ENCODE peak calls at places on chromosomes 4 and X, in seven cellular contexts. One of them, this sample, is unnamed.

GRCh38 chr4:85825937-85826678 is 351.2 kb downstream of the ARHGAP24 start:
- DNase-seq in EL: peak
- DNase-seq in HEK293T: peak
- DNase-seq in C1 segment of cervical spinal cord: no peak
- DNase-seq in HTR-8/SVneo: peak
- DNase-seq in EH: peak
- DNase-seq in stomach: peak
- DNase-seq in this sample: peak

GRCh38 chr4:140755811-140756291 is 334 bp downstream of the TBC1D9 start:
- DNase-seq in HEK293T: peak
- DNase-seq in EH: peak
- DNase-seq in C1 segment of cervical spinal cord: no peak
- DNase-seq in HTR-8/SVneo: peak
- DNase-seq in stomach: peak
- DNase-seq in EL: peak
- DNase-seq in this sample: peak

GRCh38 chr4:15653864-15654391 is 1.2 kb downstream of the FBXL5 start:
- DNase-seq in HEK293T: no peak
- DNase-seq in stomach: no peak
- DNase-seq in C1 segment of cervical spinal cord: no peak
- DNase-seq in EL: peak
- DNase-seq in HTR-8/SVneo: peak
- DNase-seq in EH: peak
- DNase-seq in this sample: peak

GRCh38 chrX:106783716-106784115 is 18.8 kb upstream of the TBC1D8B start:
- DNase-seq in HTR-8/SVneo: no peak
- DNase-seq in HEK293T: no peak
- DNase-seq in EH: no peak
- DNase-seq in stomach: no peak
- DNase-seq in C1 segment of cervical spinal cord: no peak
- DNase-seq in EL: no peak
- DNase-seq in this sample: no peak

GRCh38 chrX:140572724-140573123 is 67.9 kb upstream of the SOX3 start:
- DNase-seq in EH: peak
- DNase-seq in stomach: peak
- DNase-seq in C1 segment of cervical spinal cord: no peak
- DNase-seq in HEK293T: peak
- DNase-seq in HTR-8/SVneo: peak
- DNase-seq in EL: peak
- DNase-seq in this sample: peak

GRCh38 chrX:5644786-5645185 is 583.9 kb downstream of the NLGN4X start:
- DNase-seq in HTR-8/SVneo: no peak
- DNase-seq in EL: no peak
- DNase-seq in stomach: no peak
- DNase-seq in EH: no peak
- DNase-seq in HEK293T: no peak
- DNase-seq in C1 segment of cervical spinal cord: no peak
- DNase-seq in this sample: no peak

GRCh38 chr4:168844261-168845039 is 165.6 kb downstream of the CBR4 start:
- DNase-seq in EH: peak
- DNase-seq in EL: peak
- DNase-seq in stomach: no peak
- DNase-seq in HEK293T: no peak
- DNase-seq in C1 segment of cervical spinal cord: no peak
- DNase-seq in HTR-8/SVneo: no peak
- DNase-seq in this sample: no peak

GRCh38 chr4:125315571-125316390 is 1.0 kb downstream of the FAT4 start:
- DNase-seq in HTR-8/SVneo: peak
- DNase-seq in EL: peak
- DNase-seq in stomach: peak
- DNase-seq in HEK293T: peak
- DNase-seq in C1 segment of cervical spinal cord: no peak
- DNase-seq in EH: peak
- DNase-seq in this sample: peak

GRCh38 chr4:187767687-187768086 is 227.9 kb upstream of the ZFP42 start:
- DNase-seq in stomach: no peak
- DNase-seq in C1 segment of cervical spinal cord: no peak
- DNase-seq in HTR-8/SVneo: no peak
- DNase-seq in EL: no peak
- DNase-seq in HEK293T: no peak
- DNase-seq in EH: no peak
- DNase-seq in this sample: no peak

GRCh38 chrX:37755073-37755472 is 24.8 kb upstream of the CYBB start:
- DNase-seq in EH: no peak
- DNase-seq in EL: no peak
- DNase-seq in stomach: no peak
- DNase-seq in HTR-8/SVneo: no peak
- DNase-seq in C1 segment of cervical spinal cord: no peak
- DNase-seq in HEK293T: no peak
- DNase-seq in this sample: no peak

GRCh38 chr4:171993247-171993646 is 180.0 kb downstream of the GALNTL6 start:
- DNase-seq in stomach: no peak
- DNase-seq in EH: no peak
- DNase-seq in HEK293T: no peak
- DNase-seq in C1 segment of cervical spinal cord: no peak
- DNase-seq in EL: no peak
- DNase-seq in HTR-8/SVneo: no peak
- DNase-seq in this sample: no peak

GRCh38 chr4:30744957-30745640 is 24.9 kb downstream of the PCDH7 start:
- DNase-seq in EL: peak
- DNase-seq in EH: peak
- DNase-seq in HEK293T: no peak
- DNase-seq in HTR-8/SVneo: no peak
- DNase-seq in C1 segment of cervical spinal cord: no peak
- DNase-seq in stomach: no peak
- DNase-seq in this sample: peak

GRCh38 chrX:11351375-11352295 is 58.4 kb downstream of the AMELX start:
- DNase-seq in HEK293T: no peak
- DNase-seq in stomach: peak
- DNase-seq in EH: peak
- DNase-seq in EL: peak
- DNase-seq in HTR-8/SVneo: no peak
- DNase-seq in C1 segment of cervical spinal cord: no peak
- DNase-seq in this sample: peak

GRCh38 chr4:153074501-153075255 is 129.6 kb upstream of the TRIM2 start:
- DNase-seq in HTR-8/SVneo: no peak
- DNase-seq in HEK293T: no peak
- DNase-seq in stomach: no peak
- DNase-seq in EL: no peak
- DNase-seq in C1 segment of cervical spinal cord: no peak
- DNase-seq in EH: no peak
- DNase-seq in this sample: no peak

GRCh38 chr4:38670061-38670894 is 6.3 kb downstream of the KLF3 start:
- DNase-seq in EH: no peak
- DNase-seq in HTR-8/SVneo: no peak
- DNase-seq in HEK293T: no peak
- DNase-seq in C1 segment of cervical spinal cord: no peak
- DNase-seq in stomach: no peak
- DNase-seq in EL: no peak
- DNase-seq in this sample: no peak

GRCh38 chr4:105306158-105306781 is 159.6 kb downstream of the TET2 start:
- DNase-seq in C1 segment of cervical spinal cord: no peak
- DNase-seq in EH: no peak
- DNase-seq in HEK293T: no peak
- DNase-seq in HTR-8/SVneo: no peak
- DNase-seq in EL: peak
- DNase-seq in stomach: no peak
- DNase-seq in this sample: peak

GRCh38 chrX:15207384-15207783 is 62.5 kb downstream of the ASB9 start:
- DNase-seq in HTR-8/SVneo: no peak
- DNase-seq in stomach: no peak
- DNase-seq in EL: no peak
- DNase-seq in EH: no peak
- DNase-seq in C1 segment of cervical spinal cord: no peak
- DNase-seq in HEK293T: no peak
- DNase-seq in this sample: no peak

GRCh38 chrX:10529344-10529743 is 91.0 kb downstream of the MID1 start:
- DNase-seq in HTR-8/SVneo: peak
- DNase-seq in stomach: no peak
- DNase-seq in HEK293T: no peak
- DNase-seq in EH: peak
- DNase-seq in C1 segment of cervical spinal cord: no peak
- DNase-seq in EL: peak
- DNase-seq in this sample: peak

GRCh38 chr4:153207561-153207960 is 3.3 kb downstream of the TRIM2 start:
- DNase-seq in HEK293T: peak
- DNase-seq in EL: peak
- DNase-seq in EH: peak
- DNase-seq in C1 segment of cervical spinal cord: no peak
- DNase-seq in HTR-8/SVneo: peak
- DNase-seq in stomach: peak
- DNase-seq in this sample: peak

GRCh38 chr4:185307136-185307950 is 88.4 kb downstream of the LRP2BP start:
- DNase-seq in HEK293T: no peak
- DNase-seq in EL: no peak
- DNase-seq in C1 segment of cervical spinal cord: no peak
- DNase-seq in HTR-8/SVneo: no peak
- DNase-seq in stomach: no peak
- DNase-seq in EH: peak
- DNase-seq in this sample: no peak

GRCh38 chr4:25928320-25928955 is 14.4 kb downstream of the SMIM20 start:
- DNase-seq in stomach: no peak
- DNase-seq in C1 segment of cervical spinal cord: no peak
- DNase-seq in HEK293T: no peak
- DNase-seq in EL: no peak
- DNase-seq in EH: no peak
- DNase-seq in HTR-8/SVneo: no peak
- DNase-seq in this sample: peak

GRCh38 chrX:90040807-90041206 is 119.1 kb downstream of the TGIF2LX start:
- DNase-seq in HTR-8/SVneo: no peak
- DNase-seq in EL: no peak
- DNase-seq in C1 segment of cervical spinal cord: no peak
- DNase-seq in EH: no peak
- DNase-seq in HEK293T: no peak
- DNase-seq in stomach: no peak
- DNase-seq in this sample: no peak

GRCh38 chr4:185421366-185422124 is 4.2 kb downstream of the UFSP2 start:
- DNase-seq in EL: peak
- DNase-seq in C1 segment of cervical spinal cord: no peak
- DNase-seq in stomach: no peak
- DNase-seq in EH: peak
- DNase-seq in HTR-8/SVneo: no peak
- DNase-seq in HEK293T: no peak
- DNase-seq in this sample: peak

GRCh38 chrX:24837966-24838365 is 144.2 kb downstream of the POLA1 start:
- DNase-seq in HTR-8/SVneo: no peak
- DNase-seq in C1 segment of cervical spinal cord: no peak
- DNase-seq in stomach: no peak
- DNase-seq in EH: no peak
- DNase-seq in HEK293T: no peak
- DNase-seq in EL: no peak
- DNase-seq in this sample: no peak

GRCh38 chr4:105666693-105667092 is 41.8 kb downstream of the INTS12 start:
- DNase-seq in HEK293T: peak
- DNase-seq in EH: peak
- DNase-seq in HTR-8/SVneo: peak
- DNase-seq in stomach: no peak
- DNase-seq in C1 segment of cervical spinal cord: no peak
- DNase-seq in EL: peak
- DNase-seq in this sample: peak

GRCh38 chrX:108246304-108246954 is 154.9 kb downstream of the ATG4A start:
- DNase-seq in C1 segment of cervical spinal cord: no peak
- DNase-seq in HEK293T: no peak
- DNase-seq in stomach: no peak
- DNase-seq in EL: no peak
- DNase-seq in HTR-8/SVneo: no peak
- DNase-seq in EH: no peak
- DNase-seq in this sample: no peak

GRCh38 chrX:45668686-45669443 is 468.2 kb upstream of the DIPK2B start:
- DNase-seq in HTR-8/SVneo: peak
- DNase-seq in C1 segment of cervical spinal cord: no peak
- DNase-seq in EL: peak
- DNase-seq in EH: peak
- DNase-seq in stomach: no peak
- DNase-seq in HEK293T: no peak
- DNase-seq in this sample: peak

GRCh38 chr4:7692451-7693236 is 247.0 kb downstream of the AFAP1 start:
- DNase-seq in C1 segment of cervical spinal cord: no peak
- DNase-seq in HEK293T: no peak
- DNase-seq in HTR-8/SVneo: no peak
- DNase-seq in stomach: no peak
- DNase-seq in EH: no peak
- DNase-seq in EL: no peak
- DNase-seq in this sample: no peak

GRCh38 chrX:15758140-15758539 is 20.1 kb downstream of the CA5B start:
- DNase-seq in HTR-8/SVneo: no peak
- DNase-seq in stomach: no peak
- DNase-seq in EL: no peak
- DNase-seq in EH: no peak
- DNase-seq in C1 segment of cervical spinal cord: no peak
- DNase-seq in HEK293T: no peak
- DNase-seq in this sample: no peak

GRCh38 chrX:3166670-3167455 is 125.6 kb downstream of the ARSF start:
- DNase-seq in EL: no peak
- DNase-seq in HTR-8/SVneo: no peak
- DNase-seq in stomach: no peak
- DNase-seq in C1 segment of cervical spinal cord: no peak
- DNase-seq in HEK293T: no peak
- DNase-seq in EH: peak
- DNase-seq in this sample: peak

GRCh38 chrX:19709812-19710518 is 177.4 kb downstream of the SH3KBP1 start:
- DNase-seq in HEK293T: no peak
- DNase-seq in EL: peak
- DNase-seq in HTR-8/SVneo: peak
- DNase-seq in C1 segment of cervical spinal cord: no peak
- DNase-seq in stomach: no peak
- DNase-seq in EH: peak
- DNase-seq in this sample: peak

GRCh38 chr4:930827-931193 is 1.3 kb downstream of the GAK start:
- DNase-seq in HTR-8/SVneo: no peak
- DNase-seq in stomach: no peak
- DNase-seq in C1 segment of cervical spinal cord: no peak
- DNase-seq in EH: no peak
- DNase-seq in EL: no peak
- DNase-seq in HEK293T: no peak
- DNase-seq in this sample: no peak

GRCh38 chr4:76950052-76950845 is 697 bp downstream of the SEPTIN11 start:
- DNase-seq in stomach: peak
- DNase-seq in HTR-8/SVneo: peak
- DNase-seq in EL: peak
- DNase-seq in HEK293T: peak
- DNase-seq in EH: peak
- DNase-seq in C1 segment of cervical spinal cord: no peak
- DNase-seq in this sample: peak

GRCh38 chr4:139214039-139214534 is 37.1 kb upstream of the ELF2 start:
- DNase-seq in C1 segment of cervical spinal cord: no peak
- DNase-seq in HEK293T: peak
- DNase-seq in EH: peak
- DNase-seq in EL: no peak
- DNase-seq in stomach: peak
- DNase-seq in HTR-8/SVneo: no peak
- DNase-seq in this sample: no peak

GRCh38 chr4:78222575-78223186 is 165.6 kb downstream of the FRAS1 start:
- DNase-seq in HTR-8/SVneo: no peak
- DNase-seq in EL: no peak
- DNase-seq in HEK293T: no peak
- DNase-seq in stomach: no peak
- DNase-seq in EH: no peak
- DNase-seq in C1 segment of cervical spinal cord: no peak
- DNase-seq in this sample: no peak

GRCh38 chr4:175273995-175274753 is 356.0 kb downstream of the ADAM29 start:
- DNase-seq in EL: peak
- DNase-seq in HTR-8/SVneo: peak
- DNase-seq in stomach: no peak
- DNase-seq in EH: peak
- DNase-seq in HEK293T: no peak
- DNase-seq in C1 segment of cervical spinal cord: no peak
- DNase-seq in this sample: no peak

GRCh38 chr4:135250040-135250439 is 1048.5 kb upstream of the PABPC4L start:
- DNase-seq in EH: no peak
- DNase-seq in EL: no peak
- DNase-seq in HTR-8/SVneo: no peak
- DNase-seq in stomach: no peak
- DNase-seq in C1 segment of cervical spinal cord: no peak
- DNase-seq in HEK293T: no peak
- DNase-seq in this sample: no peak

GRCh38 chrX:15816886-15817285 is 26.6 kb downstream of the ZRSR2 start:
- DNase-seq in EH: no peak
- DNase-seq in HTR-8/SVneo: no peak
- DNase-seq in C1 segment of cervical spinal cord: no peak
- DNase-seq in stomach: no peak
- DNase-seq in EL: no peak
- DNase-seq in HEK293T: no peak
- DNase-seq in this sample: no peak